ENCODE peak calls at places on chromosomes 6 and 20, in ten cellular contexts. One of them, this sample, is unnamed.

GRCh38 chr6:67606905-67607828 is 1027.9 kb upstream of the ADGRB3 start:
- DNase-seq in activated naive CD4-positive, alpha-beta T cell treated with anti-CD3 and anti-CD28 coated beads, Interleukin-2, amount 10 ng/mL, durations not matched to agents 7 days and 5 days: no peak
- DNase-seq in HS-5: no peak
- DNase-seq in stimulated activated CD8-positive, alpha-beta memory T cell treated with anti-CD3 and anti-CD28 coated beads, Interleukin-15, amount 100 ng/mL, for 4 hours: no peak
- DNase-seq in GM18507: no peak
- DNase-seq in activated T-cell treated with anti-CD3 and anti-CD28 coated beads for 48 hours: no peak
- DNase-seq in SW 1271: no peak
- DNase-seq in posterior vena cava: no peak
- DNase-seq in Peyer's patch: no peak
- DNase-seq in activated CD4-positive, alpha-beta T cell treated with anti-CD3 and anti-CD28 coated beads for 48 hours: no peak
- DNase-seq in this sample: no peak

GRCh38 chr6:169167581-169168301 is 85.9 kb downstream of the THBS2 start:
- DNase-seq in GM18507: no peak
- DNase-seq in activated CD4-positive, alpha-beta T cell treated with anti-CD3 and anti-CD28 coated beads for 48 hours: no peak
- DNase-seq in posterior vena cava: peak
- DNase-seq in stimulated activated CD8-positive, alpha-beta memory T cell treated with anti-CD3 and anti-CD28 coated beads, Interleukin-15, amount 100 ng/mL, for 4 hours: no peak
- DNase-seq in activated T-cell treated with anti-CD3 and anti-CD28 coated beads for 48 hours: no peak
- DNase-seq in Peyer's patch: no peak
- DNase-seq in HS-5: no peak
- DNase-seq in SW 1271: peak
- DNase-seq in activated naive CD4-positive, alpha-beta T cell treated with anti-CD3 and anti-CD28 coated beads, Interleukin-2, amount 10 ng/mL, durations not matched to agents 7 days and 5 days: no peak
- DNase-seq in this sample: peak

GRCh38 chr6:160141001-160141726 is 19.5 kb downstream of the SLC22A1 start:
- DNase-seq in SW 1271: no peak
- DNase-seq in activated CD4-positive, alpha-beta T cell treated with anti-CD3 and anti-CD28 coated beads for 48 hours: no peak
- DNase-seq in activated naive CD4-positive, alpha-beta T cell treated with anti-CD3 and anti-CD28 coated beads, Interleukin-2, amount 10 ng/mL, durations not matched to agents 7 days and 5 days: no peak
- DNase-seq in activated T-cell treated with anti-CD3 and anti-CD28 coated beads for 48 hours: no peak
- DNase-seq in Peyer's patch: no peak
- DNase-seq in posterior vena cava: no peak
- DNase-seq in GM18507: no peak
- DNase-seq in HS-5: no peak
- DNase-seq in stimulated activated CD8-positive, alpha-beta memory T cell treated with anti-CD3 and anti-CD28 coated beads, Interleukin-15, amount 100 ng/mL, for 4 hours: no peak
- DNase-seq in this sample: no peak

GRCh38 chr6:168915242-168915641 is 338.4 kb downstream of the THBS2 start:
- DNase-seq in GM18507: no peak
- DNase-seq in stimulated activated CD8-positive, alpha-beta memory T cell treated with anti-CD3 and anti-CD28 coated beads, Interleukin-15, amount 100 ng/mL, for 4 hours: no peak
- DNase-seq in HS-5: no peak
- DNase-seq in SW 1271: no peak
- DNase-seq in posterior vena cava: no peak
- DNase-seq in activated naive CD4-positive, alpha-beta T cell treated with anti-CD3 and anti-CD28 coated beads, Interleukin-2, amount 10 ng/mL, durations not matched to agents 7 days and 5 days: no peak
- DNase-seq in Peyer's patch: peak
- DNase-seq in activated CD4-positive, alpha-beta T cell treated with anti-CD3 and anti-CD28 coated beads for 48 hours: no peak
- DNase-seq in activated T-cell treated with anti-CD3 and anti-CD28 coated beads for 48 hours: no peak
- DNase-seq in this sample: no peak

GRCh38 chr20:2470051-2470431 is 548 bp downstream of the SNRPB start:
- DNase-seq in Peyer's patch: peak
- DNase-seq in SW 1271: peak
- DNase-seq in GM18507: peak
- DNase-seq in activated naive CD4-positive, alpha-beta T cell treated with anti-CD3 and anti-CD28 coated beads, Interleukin-2, amount 10 ng/mL, durations not matched to agents 7 days and 5 days: peak
- DNase-seq in activated T-cell treated with anti-CD3 and anti-CD28 coated beads for 48 hours: peak
- DNase-seq in activated CD4-positive, alpha-beta T cell treated with anti-CD3 and anti-CD28 coated beads for 48 hours: peak
- DNase-seq in stimulated activated CD8-positive, alpha-beta memory T cell treated with anti-CD3 and anti-CD28 coated beads, Interleukin-15, amount 100 ng/mL, for 4 hours: peak
- DNase-seq in posterior vena cava: no peak
- DNase-seq in HS-5: no peak
- DNase-seq in this sample: peak

GRCh38 chr20:47774081-47774777 is 11.1 kb downstream of the SULF2 start:
- DNase-seq in stimulated activated CD8-positive, alpha-beta memory T cell treated with anti-CD3 and anti-CD28 coated beads, Interleukin-15, amount 100 ng/mL, for 4 hours: no peak
- DNase-seq in activated CD4-positive, alpha-beta T cell treated with anti-CD3 and anti-CD28 coated beads for 48 hours: no peak
- DNase-seq in activated naive CD4-positive, alpha-beta T cell treated with anti-CD3 and anti-CD28 coated beads, Interleukin-2, amount 10 ng/mL, durations not matched to agents 7 days and 5 days: no peak
- DNase-seq in GM18507: no peak
- DNase-seq in Peyer's patch: peak
- DNase-seq in posterior vena cava: no peak
- DNase-seq in HS-5: no peak
- DNase-seq in activated T-cell treated with anti-CD3 and anti-CD28 coated beads for 48 hours: no peak
- DNase-seq in SW 1271: no peak
- DNase-seq in this sample: no peak

GRCh38 chr20:48155231-48155630 is 369.9 kb upstream of the SULF2 start:
- DNase-seq in GM18507: no peak
- DNase-seq in HS-5: no peak
- DNase-seq in stimulated activated CD8-positive, alpha-beta memory T cell treated with anti-CD3 and anti-CD28 coated beads, Interleukin-15, amount 100 ng/mL, for 4 hours: no peak
- DNase-seq in activated naive CD4-positive, alpha-beta T cell treated with anti-CD3 and anti-CD28 coated beads, Interleukin-2, amount 10 ng/mL, durations not matched to agents 7 days and 5 days: no peak
- DNase-seq in posterior vena cava: peak
- DNase-seq in SW 1271: no peak
- DNase-seq in Peyer's patch: no peak
- DNase-seq in activated T-cell treated with anti-CD3 and anti-CD28 coated beads for 48 hours: no peak
- DNase-seq in activated CD4-positive, alpha-beta T cell treated with anti-CD3 and anti-CD28 coated beads for 48 hours: no peak
- DNase-seq in this sample: no peak

GRCh38 chr6:56713285-56713684 is 70.6 kb upstream of the DST start:
- DNase-seq in HS-5: no peak
- DNase-seq in GM18507: no peak
- DNase-seq in activated naive CD4-positive, alpha-beta T cell treated with anti-CD3 and anti-CD28 coated beads, Interleukin-2, amount 10 ng/mL, durations not matched to agents 7 days and 5 days: no peak
- DNase-seq in SW 1271: peak
- DNase-seq in activated CD4-positive, alpha-beta T cell treated with anti-CD3 and anti-CD28 coated beads for 48 hours: no peak
- DNase-seq in posterior vena cava: no peak
- DNase-seq in stimulated activated CD8-positive, alpha-beta memory T cell treated with anti-CD3 and anti-CD28 coated beads, Interleukin-15, amount 100 ng/mL, for 4 hours: no peak
- DNase-seq in activated T-cell treated with anti-CD3 and anti-CD28 coated beads for 48 hours: no peak
- DNase-seq in Peyer's patch: peak
- DNase-seq in this sample: peak

GRCh38 chr6:81304486-81304885 is 448.0 kb downstream of the TENT5A start:
- DNase-seq in activated naive CD4-positive, alpha-beta T cell treated with anti-CD3 and anti-CD28 coated beads, Interleukin-2, amount 10 ng/mL, durations not matched to agents 7 days and 5 days: no peak
- DNase-seq in HS-5: peak
- DNase-seq in posterior vena cava: no peak
- DNase-seq in GM18507: no peak
- DNase-seq in activated CD4-positive, alpha-beta T cell treated with anti-CD3 and anti-CD28 coated beads for 48 hours: no peak
- DNase-seq in activated T-cell treated with anti-CD3 and anti-CD28 coated beads for 48 hours: no peak
- DNase-seq in stimulated activated CD8-positive, alpha-beta memory T cell treated with anti-CD3 and anti-CD28 coated beads, Interleukin-15, amount 100 ng/mL, for 4 hours: no peak
- DNase-seq in SW 1271: no peak
- DNase-seq in Peyer's patch: no peak
- DNase-seq in this sample: no peak

GRCh38 chr20:58433759-58434158 is 44.7 kb downstream of the VAPB start:
- DNase-seq in stimulated activated CD8-positive, alpha-beta memory T cell treated with anti-CD3 and anti-CD28 coated beads, Interleukin-15, amount 100 ng/mL, for 4 hours: no peak
- DNase-seq in activated CD4-positive, alpha-beta T cell treated with anti-CD3 and anti-CD28 coated beads for 48 hours: no peak
- DNase-seq in HS-5: peak
- DNase-seq in activated naive CD4-positive, alpha-beta T cell treated with anti-CD3 and anti-CD28 coated beads, Interleukin-2, amount 10 ng/mL, durations not matched to agents 7 days and 5 days: no peak
- DNase-seq in SW 1271: peak
- DNase-seq in GM18507: no peak
- DNase-seq in posterior vena cava: no peak
- DNase-seq in Peyer's patch: no peak
- DNase-seq in activated T-cell treated with anti-CD3 and anti-CD28 coated beads for 48 hours: no peak
- DNase-seq in this sample: no peak

GRCh38 chr20:44448753-44449546 is 26.7 kb upstream of the TTPAL start:
- DNase-seq in posterior vena cava: no peak
- DNase-seq in activated naive CD4-positive, alpha-beta T cell treated with anti-CD3 and anti-CD28 coated beads, Interleukin-2, amount 10 ng/mL, durations not matched to agents 7 days and 5 days: peak
- DNase-seq in GM18507: no peak
- DNase-seq in HS-5: no peak
- DNase-seq in activated CD4-positive, alpha-beta T cell treated with anti-CD3 and anti-CD28 coated beads for 48 hours: peak
- DNase-seq in SW 1271: no peak
- DNase-seq in stimulated activated CD8-positive, alpha-beta memory T cell treated with anti-CD3 and anti-CD28 coated beads, Interleukin-15, amount 100 ng/mL, for 4 hours: no peak
- DNase-seq in Peyer's patch: peak
- DNase-seq in activated T-cell treated with anti-CD3 and anti-CD28 coated beads for 48 hours: no peak
- DNase-seq in this sample: no peak

GRCh38 chr20:57878803-57879424 is 169.1 kb upstream of the PMEPA1 start:
- DNase-seq in posterior vena cava: no peak
- DNase-seq in activated CD4-positive, alpha-beta T cell treated with anti-CD3 and anti-CD28 coated beads for 48 hours: no peak
- DNase-seq in GM18507: no peak
- DNase-seq in stimulated activated CD8-positive, alpha-beta memory T cell treated with anti-CD3 and anti-CD28 coated beads, Interleukin-15, amount 100 ng/mL, for 4 hours: no peak
- DNase-seq in HS-5: no peak
- DNase-seq in Peyer's patch: no peak
- DNase-seq in activated naive CD4-positive, alpha-beta T cell treated with anti-CD3 and anti-CD28 coated beads, Interleukin-2, amount 10 ng/mL, durations not matched to agents 7 days and 5 days: no peak
- DNase-seq in SW 1271: no peak
- DNase-seq in activated T-cell treated with anti-CD3 and anti-CD28 coated beads for 48 hours: no peak
- DNase-seq in this sample: no peak

GRCh38 chr6:10138917-10139316 is 276.0 kb downstream of the TFAP2A start:
- DNase-seq in HS-5: peak
- DNase-seq in GM18507: no peak
- DNase-seq in activated CD4-positive, alpha-beta T cell treated with anti-CD3 and anti-CD28 coated beads for 48 hours: no peak
- DNase-seq in SW 1271: no peak
- DNase-seq in activated naive CD4-positive, alpha-beta T cell treated with anti-CD3 and anti-CD28 coated beads, Interleukin-2, amount 10 ng/mL, durations not matched to agents 7 days and 5 days: no peak
- DNase-seq in activated T-cell treated with anti-CD3 and anti-CD28 coated beads for 48 hours: no peak
- DNase-seq in posterior vena cava: no peak
- DNase-seq in stimulated activated CD8-positive, alpha-beta memory T cell treated with anti-CD3 and anti-CD28 coated beads, Interleukin-15, amount 100 ng/mL, for 4 hours: no peak
- DNase-seq in Peyer's patch: no peak
- DNase-seq in this sample: peak

GRCh38 chr6:157711060-157711459 is 112.0 kb upstream of the SNX9 start:
- DNase-seq in activated CD4-positive, alpha-beta T cell treated with anti-CD3 and anti-CD28 coated beads for 48 hours: peak
- DNase-seq in GM18507: no peak
- DNase-seq in stimulated activated CD8-positive, alpha-beta memory T cell treated with anti-CD3 and anti-CD28 coated beads, Interleukin-15, amount 100 ng/mL, for 4 hours: no peak
- DNase-seq in activated naive CD4-positive, alpha-beta T cell treated with anti-CD3 and anti-CD28 coated beads, Interleukin-2, amount 10 ng/mL, durations not matched to agents 7 days and 5 days: no peak
- DNase-seq in posterior vena cava: no peak
- DNase-seq in HS-5: no peak
- DNase-seq in Peyer's patch: no peak
- DNase-seq in SW 1271: no peak
- DNase-seq in activated T-cell treated with anti-CD3 and anti-CD28 coated beads for 48 hours: no peak
- DNase-seq in this sample: no peak

This sample was measured in T1000.